ENCODE peak calls at places on chromosomes 6 and 20, in five cellular contexts. H is HFFc6, L is HFF-Myc, S is left ventricle myocardium inferior, M is B cell. A is an unnamed sample.

GRCh38 chr6:78533426-78533825 is 333.9 kb upstream of the IRAK1BP1 start:
- DNase-seq in H (no peak), S (no peak), M (no peak), L (no peak), A (no peak)

GRCh38 chr20:17728074-17728473 is 28.3 kb downstream of the BANF2 start:
- DNase-seq in M (no peak), S (no peak), L (no peak), H (no peak), A (no peak)

GRCh38 chr6:20188630-20189075 is 23.6 kb downstream of the MBOAT1 start:
- DNase-seq in L (no peak), M (no peak), H (no peak), S (no peak), A (no peak)

GRCh38 chr20:45404438-45404837 is 3.7 kb upstream of the DBNDD2 start:
- DNase-seq in L (no peak), H (no peak), M (no peak), S (no peak), A (no peak)

GRCh38 chr6:14816106-14816864 is 429.6 kb upstream of the JARID2 start:
- DNase-seq in H (no peak), S (no peak), L (no peak), M (no peak), A (no peak)

GRCh38 chr20:25206063-25206403 is 10.5 kb downstream of the ENTPD6 start:
- DNase-seq in H (no peak), M (no peak), S (no peak), L (no peak), A (no peak)

GRCh38 chr6:27091661-27092315 is 155.7 kb upstream of the PRSS16 start:
- DNase-seq in S (no peak), M (peak), L (peak), H (peak), A (peak)

GRCh38 chr6:2369606-2370005 is 124.2 kb upstream of the GMDS start:
- DNase-seq in H (no peak), M (no peak), S (no peak), L (no peak), A (no peak)

GRCh38 chr6:46329568-46329967 is 158.8 kb upstream of the ENPP5 start:
- DNase-seq in L (no peak), M (no peak), S (no peak), H (no peak), A (no peak)

GRCh38 chr6:21740719-21741118 is 147.2 kb downstream of the SOX4 start:
- DNase-seq in M (no peak), L (no peak), H (peak), S (no peak), A (no peak)

GRCh38 chr6:150600302-150601017 is 775 bp downstream of the PLEKHG1 start:
- DNase-seq in H (peak), L (peak), M (peak), S (peak), A (peak)
- TF ChIP-seq CTCF in H (no peak), L (peak), M (peak), S (peak), A (peak)

DNA sequence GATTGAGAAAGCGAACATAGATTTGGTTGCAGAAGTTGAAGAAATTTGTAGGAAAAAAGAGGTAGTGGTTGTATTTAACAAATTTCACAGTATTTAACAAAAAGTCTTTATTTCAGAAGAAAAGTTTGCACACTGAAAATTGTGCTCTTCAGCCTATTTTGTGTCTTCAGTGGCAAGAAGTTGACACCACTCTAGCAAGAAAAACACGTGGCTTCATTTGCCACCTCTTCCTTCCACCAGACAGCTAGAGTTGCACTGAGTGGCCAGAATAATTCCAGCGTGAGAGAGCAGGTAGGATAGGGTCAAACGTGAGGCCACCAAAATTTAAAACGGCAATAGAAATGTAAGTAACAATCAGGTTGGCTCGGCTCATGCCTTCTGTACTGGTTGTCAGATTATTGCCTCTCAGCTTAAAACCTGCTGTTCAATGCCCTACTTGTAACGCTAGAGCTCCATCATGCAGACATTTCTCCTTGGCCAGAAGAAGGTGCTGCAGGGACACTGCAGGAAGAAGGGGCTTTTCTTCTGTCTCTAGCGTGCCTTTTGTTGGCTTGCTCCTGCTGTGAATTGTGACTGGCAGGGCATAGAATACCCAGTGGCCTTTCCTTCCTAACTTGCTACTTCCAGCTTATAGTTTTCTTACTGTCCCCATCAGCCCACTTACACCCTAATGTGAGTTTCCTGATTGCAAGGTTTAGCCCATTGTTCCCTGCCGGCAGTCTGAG is 12.1 kb downstream of the TRAPPC3L start:
- DNase-seq in M (no peak), L (no peak), S (no peak), H (no peak), A (no peak)
- TF ChIP-seq CTCF in M (no peak), L (no peak), S (no peak), H (no peak), A (no peak)

DNA sequence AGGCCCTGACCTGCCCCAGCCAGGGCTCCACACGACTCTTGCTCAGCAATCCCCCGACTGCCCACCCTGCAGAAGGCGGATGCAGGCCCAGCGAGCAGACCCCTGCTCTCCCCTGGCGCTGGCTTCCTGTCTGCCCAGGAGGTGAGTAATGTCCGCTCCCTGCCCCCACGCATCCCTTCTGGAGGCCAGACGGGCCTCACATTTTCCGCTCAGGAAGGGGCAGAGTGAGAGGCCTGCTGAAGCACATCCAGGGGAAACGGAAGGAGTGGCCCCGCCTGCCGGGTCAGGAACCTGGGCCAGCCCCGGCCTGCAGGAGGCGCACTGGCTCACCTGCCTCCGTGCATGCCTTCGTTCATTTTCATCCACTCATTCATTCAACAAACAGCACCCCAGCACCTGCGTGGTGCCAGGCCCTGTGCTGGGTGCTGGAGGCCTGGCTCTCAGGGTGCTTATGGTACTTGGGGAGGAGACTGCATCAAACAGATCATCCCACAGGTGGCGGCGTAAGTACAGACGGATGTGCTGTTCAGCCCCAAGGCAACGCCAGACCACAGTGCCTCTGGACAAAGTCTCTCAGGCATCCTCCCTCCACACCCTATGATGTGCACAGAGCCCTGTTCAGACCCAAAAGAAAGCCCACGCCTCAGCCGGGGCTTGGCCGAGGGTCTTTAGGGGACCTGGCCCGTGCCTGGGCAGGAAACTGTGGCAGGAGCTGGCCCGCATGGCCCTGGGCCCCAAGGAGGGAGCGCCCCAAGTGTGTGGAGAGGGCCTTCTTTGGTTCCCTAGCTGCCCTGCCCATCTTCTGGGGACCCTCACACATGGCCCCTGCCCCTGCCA is 112.1 kb downstream of the ASXL1 start:
- DNase-seq in L (no peak), H (peak), M (peak), S (peak), A (peak)
- TF ChIP-seq CTCF in L (peak), H (peak), M (peak), S (peak), A (peak)

DNA sequence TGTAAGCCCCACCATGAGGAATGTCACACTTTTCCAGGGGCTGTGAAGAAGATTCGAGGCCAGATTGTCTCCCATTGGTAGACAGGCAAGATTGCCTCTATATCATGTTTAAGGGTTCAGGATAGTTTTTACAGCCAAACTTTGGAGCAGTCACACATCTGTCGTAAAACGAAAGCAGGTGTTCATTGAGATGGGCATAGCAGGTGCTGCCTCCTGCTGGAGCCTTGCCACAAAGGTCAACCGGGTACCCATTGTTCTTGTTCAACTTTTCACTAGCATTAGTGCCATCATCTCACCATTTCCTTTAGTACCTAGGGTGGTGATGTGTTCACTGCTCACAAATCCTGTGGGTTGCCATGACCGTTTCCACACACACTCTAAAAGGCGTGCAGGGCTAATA is 198.3 kb downstream of the HTR1B start:
- DNase-seq in S (no peak), L (no peak), M (no peak), H (no peak), A (no peak)
- TF ChIP-seq CTCF in S (no peak), L (peak), M (no peak), H (peak), A (no peak)

A was measured in activated CD8-positive, alpha-beta T cell treated with anti-CD3 and anti-CD28 coated beads for 36 hours.